ENCODE peak calls at places on chromosomes 4 and X, in nine cellular contexts. C is mammary epithelial cell; A is GM13976; Z is B cell; U is glutamatergic neuron; M is CD4-positive, alpha-beta T cell; F is fibroblast of mammary gland; G is endothelial cell; R is kidney epithelial cell. B is an unnamed sample.

GRCh38 chr4:111854494-111855087 is 290.7 kb upstream of the FAM241A start:
- DNase-seq in C (peak), A (no peak), Z (no peak), U (no peak), M (no peak), F (peak), G (peak), R (no peak), B (peak)

GRCh38 chrX:17822351-17822750 is 38.7 kb downstream of the RAI2 start:
- DNase-seq in C (no peak), A (no peak), Z (no peak), U (no peak), M (no peak), F (peak), G (no peak), R (no peak), B (no peak)

GRCh38 chr4:173014113-173014558 is 154.5 kb upstream of the GALNT7 start:
- DNase-seq in C (peak), A (no peak), Z (no peak), U (peak), M (no peak), F (peak), G (peak), R (no peak), B (peak)

GRCh38 chr4:169305173-169305572 is 34.4 kb upstream of the SH3RF1 start:
- DNase-seq in C (no peak), A (no peak), Z (no peak), U (no peak), M (no peak), F (no peak), G (no peak), R (no peak), B (no peak)

GRCh38 chrX:40945366-40945713 is 139.9 kb upstream of the USP9X start:
- DNase-seq in C (peak), A (peak), Z (no peak), U (no peak), M (no peak), F (peak), G (no peak), R (peak), B (no peak)

GRCh38 chr4:85414972-85415371 is 60.0 kb upstream of the ARHGAP24 start:
- DNase-seq in C (no peak), A (no peak), Z (no peak), U (no peak), M (no peak), F (no peak), G (no peak), R (no peak), B (no peak)

GRCh38 chr4:92969650-92970370 is 666.0 kb downstream of the GRID2 start:
- DNase-seq in C (peak), A (no peak), Z (no peak), U (no peak), M (no peak), F (peak), G (no peak), R (peak), B (no peak)

GRCh38 chr4:165627548-165627947 is 245.5 kb upstream of the TLL1 start:
- DNase-seq in C (no peak), A (no peak), Z (no peak), U (no peak), M (no peak), F (no peak), G (no peak), R (no peak), B (no peak)

GRCh38 chr4:156778093-156778492 is 193.5 kb downstream of the PDGFC start:
- DNase-seq in C (peak), A (no peak), Z (no peak), U (no peak), M (no peak), F (peak), G (no peak), R (no peak), B (no peak)

GRCh38 chr4:86653237-86653865 is 59.2 kb downstream of the PTPN13 start:
- DNase-seq in C (no peak), A (no peak), Z (no peak), U (peak), M (no peak), F (no peak), G (no peak), R (no peak), B (no peak)
- TF ChIP-seq CTCF in C (peak), A (peak), Z (peak), U (peak), M (no peak), F (peak), G (peak), R (peak), B (no peak)

GRCh38 chr4:155497306-155497705 is 120.5 kb upstream of the MAP9 start:
- DNase-seq in C (no peak), A (no peak), Z (no peak), U (no peak), M (no peak), F (no peak), G (no peak), R (no peak), B (no peak)
- TF ChIP-seq CTCF in C (peak), A (no peak), Z (no peak), U (peak), M (no peak), F (no peak), G (no peak), R (no peak), B (no peak)

GRCh38 chr4:67103001-67103737 is 442.1 kb downstream of the CENPC start:
- DNase-seq in C (no peak), A (no peak), Z (no peak), U (no peak), M (no peak), F (no peak), G (no peak), R (no peak), B (no peak)
- TF ChIP-seq CTCF in C (no peak), A (no peak), Z (no peak), U (no peak), M (no peak), F (no peak), G (no peak), R (no peak), B (no peak)

GRCh38 chr4:23614284-23614892 is 275.5 kb downstream of the PPARGC1A start:
- DNase-seq in C (peak), A (peak), Z (no peak), U (no peak), M (no peak), F (peak), G (no peak), R (no peak), B (no peak)
- TF ChIP-seq CTCF in C (peak), A (peak), Z (no peak), U (no peak), M (no peak), F (peak), G (no peak), R (peak), B (peak)

DNA sequence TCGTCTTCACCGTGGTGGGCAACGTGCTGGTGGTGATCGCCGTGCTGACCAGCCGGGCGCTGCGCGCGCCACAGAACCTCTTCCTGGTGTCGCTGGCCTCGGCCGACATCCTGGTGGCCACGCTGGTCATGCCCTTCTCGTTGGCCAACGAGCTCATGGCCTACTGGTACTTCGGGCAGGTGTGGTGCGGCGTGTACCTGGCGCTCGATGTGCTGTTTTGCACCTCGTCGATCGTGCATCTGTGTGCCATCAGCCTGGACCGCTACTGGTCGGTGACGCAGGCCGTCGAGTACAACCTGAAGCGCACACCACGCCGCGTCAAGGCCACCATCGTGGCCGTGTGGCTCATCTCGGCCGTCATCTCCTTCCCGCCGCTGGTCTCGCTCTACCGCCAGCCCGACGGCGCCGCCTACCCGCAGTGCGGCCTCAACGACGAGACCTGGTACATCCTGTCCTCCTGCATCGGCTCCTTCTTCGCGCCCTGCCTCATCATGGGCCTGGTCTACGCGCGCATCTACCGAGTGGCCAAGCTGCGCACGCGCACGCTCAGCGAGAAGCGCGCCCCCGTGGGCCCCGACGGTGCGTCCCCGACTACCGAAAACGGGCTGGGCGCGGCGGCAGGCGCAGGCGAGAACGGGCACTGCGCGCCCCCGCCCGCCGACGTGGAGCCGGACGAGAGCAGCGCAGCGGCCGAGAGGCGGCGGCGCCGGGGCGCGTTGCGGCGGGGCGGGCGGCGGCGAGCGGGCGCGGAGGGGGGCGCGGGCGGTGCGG is 791 bp downstream of the ADRA2C start:
- DNase-seq in C (peak), A (no peak), Z (no peak), U (peak), M (no peak), F (peak), G (peak), R (no peak), B (peak)
- TF ChIP-seq CTCF in C (no peak), A (no peak), Z (no peak), U (peak), M (no peak), F (no peak), G (no peak), R (no peak), B (no peak)

GRCh38 chr4:66023061-66023460 is 352.8 kb upstream of the EPHA5 start:
- DNase-seq in C (no peak), A (no peak), Z (no peak), U (no peak), M (no peak), F (no peak), G (no peak), R (no peak), B (no peak)
- TF ChIP-seq CTCF in C (no peak), A (no peak), Z (no peak), U (no peak), M (no peak), F (no peak), G (no peak), R (no peak), B (no peak)

DNA sequence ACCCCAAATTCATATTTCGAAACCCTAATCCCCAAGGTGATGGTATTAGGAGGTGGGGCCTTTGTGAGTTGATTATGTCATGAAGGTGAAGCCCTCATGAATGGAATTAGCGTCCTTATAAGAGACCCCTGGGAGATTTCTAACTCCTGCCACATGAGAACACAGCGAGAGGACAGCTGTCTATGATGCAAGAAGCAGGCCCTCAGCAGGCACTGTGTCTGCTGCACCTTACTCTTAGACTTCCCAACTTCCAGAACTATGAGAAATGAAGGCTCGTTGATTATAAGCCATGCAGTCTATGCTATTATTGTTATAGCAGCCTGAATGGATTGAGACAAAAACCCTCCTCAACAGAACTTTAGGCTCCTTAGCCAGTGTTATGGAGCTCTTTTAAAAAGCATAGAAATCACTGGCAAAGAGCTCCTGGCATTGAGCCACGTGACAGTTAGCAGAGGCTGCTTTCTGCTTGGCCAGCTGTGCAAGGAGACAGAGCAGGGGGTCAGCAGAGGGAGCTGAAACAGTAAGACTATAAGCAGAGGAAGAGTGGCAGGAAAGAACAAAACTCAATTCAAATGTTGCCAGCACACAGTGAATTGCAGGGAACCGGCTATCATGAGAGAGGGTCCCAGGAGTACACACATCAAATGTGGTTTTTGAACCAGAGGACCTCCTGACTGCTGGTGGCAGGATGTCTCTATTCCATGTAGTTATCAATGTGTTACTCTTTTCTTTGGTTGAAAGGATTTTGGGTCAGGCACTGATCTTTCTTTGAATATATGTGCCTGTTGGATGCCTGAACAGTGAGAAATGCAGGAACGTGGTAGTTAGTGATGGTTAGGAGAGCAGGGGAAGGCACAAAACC is 219.3 kb upstream of the FAT1 start:
- DNase-seq in C (no peak), A (no peak), Z (no peak), U (no peak), M (no peak), F (peak), G (no peak), R (no peak), B (peak)
- TF ChIP-seq CTCF in C (no peak), A (no peak), Z (no peak), U (no peak), M (no peak), F (no peak), G (no peak), R (peak), B (no peak)

DNA sequence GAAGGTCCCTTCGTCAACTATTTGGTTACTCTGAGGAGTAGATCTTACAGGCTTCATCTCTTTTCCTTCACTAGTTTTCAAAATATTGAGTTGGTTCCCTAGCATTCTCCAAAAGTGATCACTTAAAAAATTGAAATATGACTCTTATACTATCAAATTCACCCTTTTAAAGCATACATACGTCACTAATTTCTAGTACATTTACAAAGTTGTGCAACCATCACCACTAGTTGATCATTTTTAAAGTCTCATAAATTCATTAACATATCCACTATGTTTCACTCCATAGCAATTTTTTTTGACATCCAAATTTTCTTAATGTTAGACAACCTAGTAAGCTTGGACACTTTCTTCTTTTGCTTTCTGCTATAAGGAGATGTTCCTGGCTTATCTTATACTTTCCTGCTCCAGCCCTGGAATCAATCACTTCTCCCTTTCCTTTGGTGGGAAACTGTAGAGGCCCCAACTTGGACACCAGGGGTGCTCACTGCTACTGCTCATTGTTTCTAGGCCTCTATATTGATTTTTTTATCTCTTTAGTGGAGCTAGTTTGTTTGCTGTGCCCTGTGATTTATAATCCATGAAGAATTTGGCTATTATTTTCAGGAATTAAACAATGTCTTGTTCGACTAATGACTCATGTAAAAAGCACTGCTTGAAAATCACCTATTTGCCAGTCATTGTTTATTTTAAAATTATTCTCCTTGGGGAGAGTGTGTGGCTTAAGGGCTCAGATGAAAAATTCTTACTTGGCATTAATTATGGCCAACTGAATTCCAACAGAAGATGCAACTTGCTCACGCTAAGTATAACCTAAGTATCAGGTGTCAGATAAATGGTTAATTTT is 4.0 kb upstream of the ZFX start:
- DNase-seq in C (peak), A (no peak), Z (no peak), U (no peak), M (no peak), F (peak), G (no peak), R (peak), B (no peak)
- TF ChIP-seq CTCF in C (peak), A (no peak), Z (no peak), U (no peak), M (no peak), F (peak), G (no peak), R (peak), B (no peak)